ENCODE peak calls at places on chromosome 5, in five cellular contexts. T is stomach, I is kidney epithelial cell, C is A549, N is breast epithelium. V is an unnamed sample.

GRCh38 chr5:93600409-93601052 is 17.5 kb downstream of the NR2F1 start:
- DNase-seq in T (no peak), I (no peak), C (no peak), N (no peak), V (no peak)

GRCh38 chr5:122154910-122155309 is 25.6 kb downstream of the ZNF474 start:
- DNase-seq in T (no peak), I (no peak), C (no peak), N (no peak), V (peak; percentile 90)

GRCh38 chr5:102853680-102854079 is 98.6 kb downstream of the PAM start:
- DNase-seq in T (no peak), I (no peak), C (no peak), N (no peak), V (no peak)

GRCh38 chr5:74243634-74244033 is 396.9 kb downstream of the ENC1 start:
- DNase-seq in T (no peak), I (no peak), C (no peak), N (no peak), V (no peak)

GRCh38 chr5:151492729-151493128 is 45.3 kb downstream of the SLC36A1 start:
- DNase-seq in T (no peak), I (no peak), C (no peak), N (no peak), V (no peak)

GRCh38 chr5:59562756-59563389 is 330.7 kb downstream of the PDE4D start:
- DNase-seq in T (peak; percentile 42), I (peak; percentile 94), C (peak; percentile 34), N (peak; percentile 62), V (no peak)

GRCh38 chr5:95761771-95762680 is 30.9 kb downstream of the RHOBTB3 start:
- DNase-seq in T (no peak), I (peak; percentile 65), C (no peak), N (no peak), V (no peak)

GRCh38 chr5:50711280-50711679 is 44.8 kb downstream of the PARP8 start:
- DNase-seq in T (peak; percentile 38), I (no peak), C (no peak), N (no peak), V (peak; percentile 19)

GRCh38 chr5:6396043-6396442 is 17.7 kb upstream of the MED10 start:
- DNase-seq in T (no peak), I (no peak), C (no peak), N (no peak), V (no peak)

GRCh38 chr5:175478008-175478383 is 364 bp upstream of the SFXN1 start:
- DNase-seq in T (no peak), I (no peak), C (no peak), N (no peak), V (no peak)

GRCh38 chr5:1343931-1344901 is 683 bp downstream of the CLPTM1L start:
- DNase-seq in T (no peak), I (no peak), C (no peak), N (no peak), V (peak; percentile 16)

GRCh38 chr5:1344975-1345838 is at the start of gene CLPTM1L:
- DNase-seq in T (peak; percentile 90), I (peak; percentile 31), C (peak; percentile 95), N (peak; percentile 78), V (peak; percentile 84)

GRCh38 chr5:1341863-1342262 is 3.0 kb downstream of the CLPTM1L start:
- DNase-seq in T (no peak), I (no peak), C (no peak), N (no peak), V (no peak)

GRCh38 chr5:1343315-1343751 is 1.6 kb downstream of the CLPTM1L start:
- DNase-seq in T (peak; percentile 39), I (no peak), C (no peak), N (no peak), V (peak; percentile 93)

DNA sequence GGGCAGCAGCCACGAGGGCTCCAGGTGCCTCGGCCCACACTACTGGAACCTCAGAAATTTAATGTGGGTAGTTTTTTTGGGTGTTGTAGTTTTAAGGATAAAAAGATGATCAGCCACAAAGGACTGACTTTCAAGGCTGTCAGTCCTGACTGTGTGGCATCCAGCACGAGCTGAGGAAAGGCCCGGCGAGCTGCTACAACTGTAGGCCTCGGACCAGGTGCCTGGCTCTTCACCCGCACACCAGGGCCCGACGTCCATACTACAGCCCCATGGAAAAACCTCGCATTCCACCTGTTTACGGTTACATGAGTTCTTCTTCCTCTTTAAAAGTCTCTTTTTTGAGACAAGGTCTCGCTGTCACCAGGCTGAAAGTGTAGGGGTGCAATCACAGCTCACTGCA is 2.6 kb downstream of the CLPTM1L start:
- DNase-seq in T (no peak), I (no peak), C (no peak), N (no peak), V (no peak)
- H3K4me3 ChIP-seq in T (no peak overlapping the region), I (no peak overlapping the region), C (no peak overlapping the region), N (no peak overlapping the region), V (no peak overlapping the region)

DNA sequence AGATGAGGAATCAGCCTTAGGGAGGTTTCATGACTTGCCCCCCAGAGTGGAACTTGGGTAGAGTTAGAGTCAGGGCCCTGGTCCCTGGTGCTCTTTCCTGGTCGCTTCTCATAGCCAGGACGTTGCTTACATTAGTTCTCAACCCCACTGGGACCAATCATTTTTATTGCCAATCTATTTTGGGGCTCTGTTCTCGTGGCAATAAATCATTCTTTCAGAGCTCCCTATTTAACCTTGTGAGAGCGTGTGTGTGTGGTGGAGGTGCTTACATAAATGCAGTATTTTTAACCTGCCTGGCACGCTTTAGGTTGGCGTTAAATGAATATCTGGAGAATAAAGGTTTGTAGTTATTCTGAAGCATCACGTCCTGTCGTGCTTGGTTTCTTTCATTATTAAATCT is 4.1 kb downstream of the TRIO start:
- DNase-seq in T (no peak), I (no peak), C (no peak), N (no peak), V (no peak)
- H3K4me3 ChIP-seq in T (no peak overlapping the region), I (no peak overlapping the region), C (no peak overlapping the region), N (no peak overlapping the region), V (no peak overlapping the region)

GRCh38 chr5:172849636-172850453 is 15.8 kb downstream of the ERGIC1 start:
- DNase-seq in T (peak; percentile 86), I (no peak), C (no peak), N (no peak), V (peak; percentile 94)
- H3K4me3 ChIP-seq in T (no peak overlapping the region), I (no peak overlapping the region), C (no peak overlapping the region), N (no peak overlapping the region), V (no peak overlapping the region)

GRCh38 chr5:170388240-170388639 is 927 bp downstream of the KCNMB1 start:
- DNase-seq in T (no peak), I (no peak), C (no peak), N (no peak), V (no peak)
- H3K4me3 ChIP-seq in T (peak overlapping the region; percentile 30), I (no peak overlapping the region), C (no peak overlapping the region), N (peak overlapping the region; percentile 44), V (no peak overlapping the region)

DNA sequence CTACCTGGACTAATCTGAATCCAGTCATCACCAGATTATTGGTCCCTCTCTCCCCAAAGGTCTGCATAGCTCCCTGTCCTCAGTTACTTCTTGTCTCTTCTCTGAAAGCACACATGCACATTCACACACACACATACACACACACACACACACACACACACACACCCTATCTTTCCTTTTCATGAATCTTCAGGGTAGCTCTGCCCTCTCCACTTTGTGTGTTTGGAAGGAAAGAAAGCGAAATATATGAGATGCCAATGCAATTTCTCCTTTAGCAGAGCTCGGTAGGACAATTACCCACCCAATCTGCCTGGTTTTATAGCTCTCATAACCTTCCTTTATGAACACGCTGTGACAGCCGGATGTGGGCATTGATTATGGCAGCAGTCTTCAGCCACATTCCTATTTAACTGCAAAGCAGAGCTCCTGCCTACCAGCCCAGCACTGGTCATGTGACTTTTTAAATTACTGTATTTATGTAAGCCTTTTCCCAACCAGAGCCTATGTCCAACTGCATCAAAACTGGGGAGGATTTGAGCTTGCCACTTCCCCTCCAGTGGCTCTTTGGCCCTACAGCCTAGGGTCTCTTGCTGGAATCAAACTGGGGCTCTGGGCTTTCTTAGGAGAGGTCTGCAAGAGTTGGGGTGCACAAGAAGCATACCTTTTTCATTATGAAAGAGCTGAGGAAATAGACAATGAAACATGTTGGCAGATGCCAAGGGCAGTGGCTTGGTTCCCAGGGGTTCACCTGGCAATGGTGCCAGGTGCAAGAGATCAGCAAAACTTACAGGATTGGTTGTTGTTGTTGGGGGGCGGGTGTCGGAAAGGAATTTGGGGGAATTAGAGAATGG is 20.8 kb upstream of the MATR3 start:
- DNase-seq in T (no peak), I (no peak), C (no peak), N (no peak), V (no peak)
- H3K4me3 ChIP-seq in T (peak overlapping the region; percentile 63), I (no peak overlapping the region), C (peak overlapping the region; percentile 80), N (peak overlapping the region; percentile 64), V (no peak overlapping the region)

GRCh38 chr5:523658-524441 is 399 bp downstream of the SLC9A3 start:
- DNase-seq in T (no peak), I (no peak), C (no peak), N (no peak), V (no peak)
- H3K4me3 ChIP-seq in T (peak overlapping the region; percentile 46), I (no peak overlapping the region), C (peak overlapping the region; percentile 44), N (peak overlapping the region; percentile 25), V (no peak overlapping the region)

GRCh38 chr5:77621440-77621839 is 17.1 kb downstream of the OTP start:
- DNase-seq in T (no peak), I (no peak), C (no peak), N (no peak), V (no peak)

GRCh38 chr5:77620404-77620803 is 18.1 kb downstream of the OTP start:
- DNase-seq in T (no peak), I (no peak), C (no peak), N (no peak), V (no peak)

GRCh38 chr5:77616920-77617319 is 21.6 kb downstream of the OTP start:
- DNase-seq in T (no peak), I (no peak), C (no peak), N (no peak), V (no peak)
- H3K4me3 ChIP-seq in T (no peak overlapping the region), I (no peak overlapping the region), C (no peak overlapping the region), N (no peak overlapping the region), V (no peak overlapping the region)

GRCh38 chr5:156640751-156641241 is 209.3 kb upstream of the PPP1R2B start:
- DNase-seq in T (no peak), I (no peak), C (no peak), N (no peak), V (no peak)
- H3K4me3 ChIP-seq in T (no peak overlapping the region), I (no peak overlapping the region), C (no peak overlapping the region), N (no peak overlapping the region), V (no peak overlapping the region)

GRCh38 chr5:32711693-32712462 is 757 bp downstream of the NPR3 start:
- DNase-seq in T (no peak), I (no peak), C (peak; percentile 35), N (no peak), V (peak; percentile 62)
- H3K4me3 ChIP-seq in T (peak overlapping the region; percentile 79), I (peak overlapping the region; percentile 23), C (peak overlapping the region; percentile 70), N (peak overlapping the region; percentile 58), V (peak overlapping the region; percentile 48)

DNA sequence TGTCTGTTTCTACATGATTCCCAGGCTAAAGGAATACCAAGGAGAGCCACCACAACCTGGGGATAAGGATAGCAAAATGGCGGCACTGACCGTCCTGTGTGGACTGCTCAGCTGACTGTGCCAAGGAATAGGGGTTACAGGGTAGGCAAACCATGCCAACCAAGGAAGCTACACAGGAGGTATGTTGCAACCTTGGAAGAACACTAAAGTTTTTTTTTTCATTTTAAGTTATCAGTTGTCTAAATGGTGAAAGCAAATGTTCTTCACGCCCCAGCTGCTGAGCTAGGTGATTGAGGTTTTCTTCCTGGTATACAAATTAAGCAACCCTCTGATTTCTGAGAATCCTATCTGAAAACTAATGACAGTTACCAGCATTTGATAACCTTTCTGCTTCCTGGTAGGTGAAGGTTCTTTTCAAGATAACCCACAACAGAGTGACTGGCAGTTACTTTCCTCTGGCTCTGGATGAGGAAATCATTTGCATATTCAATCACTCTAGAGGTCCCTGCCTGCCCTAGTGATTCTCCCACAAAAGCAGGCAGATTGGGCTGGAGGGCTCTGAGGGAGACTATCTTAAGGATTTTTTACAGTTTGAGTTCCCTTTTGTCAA is 194.9 kb downstream of the ATP10B start:
- DNase-seq in T (no peak), I (no peak), C (no peak), N (no peak), V (no peak)
- H3K4me3 ChIP-seq in T (no peak overlapping the region), I (no peak overlapping the region), C (no peak overlapping the region), N (no peak overlapping the region), V (no peak overlapping the region)

V was measured in thyroid gland.